ENCODE peak calls at places on chromosomes 4 and X, in five cellular contexts. A is colonic mucosa, H is fibroblast of pulmonary artery, M is neural crest cell, Y is heart left ventricle. U is an unnamed sample.

GRCh38 chr4:153790962-153791551 is 2.2 kb upstream of the SFRP2 start:
- DNase-seq in A (no peak), H (peak), M (peak), Y (peak), U (peak)

GRCh38 chr4:187307131-187307530 is 583.5 kb upstream of the FAT1 start:
- DNase-seq in A (no peak), H (no peak), M (no peak), Y (no peak), U (no peak)

GRCh38 chrX:153897899-153898298 is 6.6 kb upstream of the AVPR2 start:
- DNase-seq in A (no peak), H (no peak), M (no peak), Y (no peak), U (no peak)

GRCh38 chr4:131499139-131499873 is 1649.8 kb upstream of the PCDH10 start:
- DNase-seq in A (no peak), H (peak), M (no peak), Y (no peak), U (no peak)

GRCh38 chrX:2552621-2553297 is 52.0 kb upstream of the DHRSX start:
- DNase-seq in A (no peak), H (peak), M (no peak), Y (no peak), U (no peak)

GRCh38 chrX:101950581-101950980 is 18.8 kb upstream of the ZMAT1 start:
- DNase-seq in A (no peak), H (no peak), M (no peak), Y (no peak), U (no peak)

GRCh38 chr4:141654098-141654497 is 17.7 kb downstream of the IL15 start:
- DNase-seq in A (peak), H (peak), M (peak), Y (no peak), U (peak)

GRCh38 chrX:1484638-1485019 is 31.9 kb upstream of the ASMTL start:
- DNase-seq in A (no peak), H (no peak), M (no peak), Y (no peak), U (no peak)

GRCh38 chr4:76569695-76570094 is 134.7 kb downstream of the SHROOM3 start:
- DNase-seq in A (no peak), H (no peak), M (no peak), Y (no peak), U (no peak)

GRCh38 chr4:113692809-113693411 is 68.6 kb downstream of the CAMK2D start:
- DNase-seq in A (no peak), H (no peak), M (no peak), Y (no peak), U (no peak)

GRCh38 chr4:85573270-85573669 is 98.3 kb downstream of the ARHGAP24 start:
- DNase-seq in A (no peak), H (no peak), M (no peak), Y (no peak), U (no peak)

GRCh38 chr4:78775278-78776030 is 696 bp upstream of the BMP2K start:
- DNase-seq in A (peak), H (peak), M (peak), Y (peak), U (peak)

GRCh38 chr4:111230265-111230664 is 607.4 kb upstream of the PITX2 start:
- DNase-seq in A (no peak), H (no peak), M (no peak), Y (no peak), U (no peak)

GRCh38 chr4:118811832-118812231 is 24.1 kb downstream of the SEC24D start:
- DNase-seq in A (no peak), H (peak), M (no peak), Y (no peak), U (no peak)

GRCh38 chr4:169854090-169854489 is 96.3 kb upstream of the HPF1 start:
- DNase-seq in A (no peak), H (no peak), M (no peak), Y (no peak), U (no peak)

GRCh38 chr4:3389186-3389878 is 52.4 kb upstream of the HGFAC start:
- DNase-seq in A (no peak), H (no peak), M (no peak), Y (peak), U (no peak)

GRCh38 chr4:73021634-73022033 is 47.9 kb downstream of the COX18 start:
- DNase-seq in A (no peak), H (peak), M (no peak), Y (no peak), U (no peak)

GRCh38 chr4:47334597-47335185 is 128.8 kb downstream of the COMMD8 start:
- DNase-seq in A (no peak), H (peak), M (no peak), Y (no peak), U (no peak)

GRCh38 chrX:121154858-121155404 is 107.5 kb downstream of the GLUD2 start:
- DNase-seq in A (no peak), H (no peak), M (no peak), Y (no peak), U (no peak)

GRCh38 chr4:186770446-186771175 is 47.0 kb upstream of the FAT1 start:
- DNase-seq in A (no peak), H (peak), M (no peak), Y (no peak), U (no peak)

GRCh38 chr4:147285751-147286150 is 195.1 kb upstream of the EDNRA start:
- DNase-seq in A (no peak), H (peak), M (no peak), Y (no peak), U (no peak)

GRCh38 chr4:74618659-74619058 is 173.7 kb downstream of the AREG start:
- DNase-seq in A (no peak), H (peak), M (no peak), Y (no peak), U (no peak)

GRCh38 chr4:86730310-86730709 is 118.9 kb downstream of the SLC10A6 start:
- DNase-seq in A (no peak), H (no peak), M (no peak), Y (peak), U (no peak)

GRCh38 chrX:123173833-123174232 is 10.2 kb upstream of the GRIA3 start:
- DNase-seq in A (no peak), H (no peak), M (no peak), Y (no peak), U (no peak)
- TF ChIP-seq CTCF in A (no peak), H (peak), M (peak), Y (no peak), U (peak)

GRCh38 chr4:1408418-1408817 is 2.2 kb upstream of the NKX1-1 start:
- DNase-seq in A (no peak), H (no peak), M (no peak), Y (peak), U (peak)
- TF ChIP-seq CTCF in A (no peak), H (no peak), M (no peak), Y (no peak), U (no peak)

GRCh38 chrX:111098874-111099273 is 2.9 kb downstream of the PAK3 start:
- DNase-seq in A (peak), H (peak), M (peak), Y (peak), U (peak)
- TF ChIP-seq CTCF in A (peak), H (peak), M (peak), Y (peak), U (peak)

GRCh38 chrX:70424801-70425200 is 1.7 kb downstream of the GDPD2 start:
- DNase-seq in A (no peak), H (no peak), M (no peak), Y (no peak), U (no peak)

GRCh38 chrX:70426286-70427278 is 3.5 kb downstream of the GDPD2 start:
- DNase-seq in A (no peak), H (no peak), M (no peak), Y (no peak), U (no peak)

GRCh38 chrX:70421618-70422017 is 1.5 kb upstream of the GDPD2 start:
- DNase-seq in A (no peak), H (peak), M (no peak), Y (no peak), U (no peak)

GRCh38 chrX:70423937-70424336 is 823 bp downstream of the GDPD2 start:
- DNase-seq in A (peak), H (no peak), M (no peak), Y (no peak), U (no peak)

GRCh38 chrX:70422886-70423336 is at the start of gene GDPD2:
- DNase-seq in A (peak), H (peak), M (peak), Y (no peak), U (peak)
- TF ChIP-seq CTCF in A (no peak), H (no peak), M (peak), Y (no peak), U (no peak)